ENCODE peak calls at places on chromosomes 5 and 9, in nine cellular contexts. One of them, this sample, is unnamed.

GRCh38 chr5:142106061-142106460 is 2.5 kb upstream of the NDFIP1 start:
- DNase-seq in A549: no peak
- DNase-seq in mesothelial cell of epicardium: no peak
- DNase-seq in activated CD8-positive, alpha-beta T cell treated with anti-CD3 and anti-CD28 coated beads for 36 hours: no peak
- DNase-seq in left ventricle myocardium inferior: no peak
- DNase-seq in osteoblast: peak; percentile 86
- DNase-seq in cardiac fibroblast: peak; percentile 9
- DNase-seq in fibroblast of lung: no peak
- DNase-seq in esophagus squamous epithelium: no peak
- DNase-seq in this sample: peak; percentile 83

GRCh38 chr9:131289301-131290038 is at the start of gene PLPP7:
- DNase-seq in esophagus squamous epithelium: no peak
- DNase-seq in fibroblast of lung: peak; percentile 73
- DNase-seq in left ventricle myocardium inferior: peak; percentile 88
- DNase-seq in osteoblast: peak; percentile 99
- DNase-seq in mesothelial cell of epicardium: no peak
- DNase-seq in activated CD8-positive, alpha-beta T cell treated with anti-CD3 and anti-CD28 coated beads for 36 hours: no peak
- DNase-seq in A549: no peak
- DNase-seq in cardiac fibroblast: peak; percentile 70
- DNase-seq in this sample: peak; percentile 90

GRCh38 chr5:171589461-171589860 is 170.0 kb downstream of the FGF18 start:
- DNase-seq in A549: no peak
- DNase-seq in esophagus squamous epithelium: no peak
- DNase-seq in fibroblast of lung: no peak
- DNase-seq in left ventricle myocardium inferior: no peak
- DNase-seq in activated CD8-positive, alpha-beta T cell treated with anti-CD3 and anti-CD28 coated beads for 36 hours: no peak
- DNase-seq in osteoblast: no peak
- DNase-seq in mesothelial cell of epicardium: no peak
- DNase-seq in cardiac fibroblast: no peak
- DNase-seq in this sample: no peak

GRCh38 chr5:16385516-16386090 is 80.0 kb downstream of the ZNF622 start:
- DNase-seq in mesothelial cell of epicardium: no peak
- DNase-seq in A549: no peak
- DNase-seq in left ventricle myocardium inferior: no peak
- DNase-seq in esophagus squamous epithelium: no peak
- DNase-seq in osteoblast: no peak
- DNase-seq in cardiac fibroblast: no peak
- DNase-seq in fibroblast of lung: no peak
- DNase-seq in activated CD8-positive, alpha-beta T cell treated with anti-CD3 and anti-CD28 coated beads for 36 hours: no peak
- DNase-seq in this sample: no peak

GRCh38 chr5:136814621-136815378 is 449.5 kb upstream of the TRPC7 start:
- DNase-seq in left ventricle myocardium inferior: no peak
- DNase-seq in activated CD8-positive, alpha-beta T cell treated with anti-CD3 and anti-CD28 coated beads for 36 hours: no peak
- DNase-seq in fibroblast of lung: peak; percentile 86
- DNase-seq in mesothelial cell of epicardium: no peak
- DNase-seq in cardiac fibroblast: peak; percentile 31
- DNase-seq in osteoblast: peak; percentile 65
- DNase-seq in A549: no peak
- DNase-seq in esophagus squamous epithelium: no peak
- DNase-seq in this sample: peak; percentile 91

GRCh38 chr5:6634788-6635430 is 1.7 kb downstream of the SRD5A1 start:
- DNase-seq in esophagus squamous epithelium: no peak
- DNase-seq in cardiac fibroblast: no peak
- DNase-seq in mesothelial cell of epicardium: no peak
- DNase-seq in fibroblast of lung: no peak
- DNase-seq in activated CD8-positive, alpha-beta T cell treated with anti-CD3 and anti-CD28 coated beads for 36 hours: no peak
- DNase-seq in left ventricle myocardium inferior: no peak
- DNase-seq in osteoblast: no peak
- DNase-seq in A549: no peak
- DNase-seq in this sample: no peak

GRCh38 chr9:15735083-15735974 is 182.5 kb downstream of the CCDC171 start:
- DNase-seq in activated CD8-positive, alpha-beta T cell treated with anti-CD3 and anti-CD28 coated beads for 36 hours: no peak
- DNase-seq in osteoblast: peak; percentile 82
- DNase-seq in esophagus squamous epithelium: no peak
- DNase-seq in A549: peak; percentile 16
- DNase-seq in left ventricle myocardium inferior: no peak
- DNase-seq in mesothelial cell of epicardium: no peak
- DNase-seq in cardiac fibroblast: peak; percentile 91
- DNase-seq in fibroblast of lung: peak; percentile 91
- DNase-seq in this sample: peak; percentile 95

GRCh38 chr9:99305820-99306811 is 84.0 kb downstream of the SEC61B start:
- DNase-seq in osteoblast: no peak
- DNase-seq in esophagus squamous epithelium: no peak
- DNase-seq in mesothelial cell of epicardium: no peak
- DNase-seq in cardiac fibroblast: no peak
- DNase-seq in activated CD8-positive, alpha-beta T cell treated with anti-CD3 and anti-CD28 coated beads for 36 hours: no peak
- DNase-seq in left ventricle myocardium inferior: no peak
- DNase-seq in A549: no peak
- DNase-seq in fibroblast of lung: no peak
- DNase-seq in this sample: no peak

DNA sequence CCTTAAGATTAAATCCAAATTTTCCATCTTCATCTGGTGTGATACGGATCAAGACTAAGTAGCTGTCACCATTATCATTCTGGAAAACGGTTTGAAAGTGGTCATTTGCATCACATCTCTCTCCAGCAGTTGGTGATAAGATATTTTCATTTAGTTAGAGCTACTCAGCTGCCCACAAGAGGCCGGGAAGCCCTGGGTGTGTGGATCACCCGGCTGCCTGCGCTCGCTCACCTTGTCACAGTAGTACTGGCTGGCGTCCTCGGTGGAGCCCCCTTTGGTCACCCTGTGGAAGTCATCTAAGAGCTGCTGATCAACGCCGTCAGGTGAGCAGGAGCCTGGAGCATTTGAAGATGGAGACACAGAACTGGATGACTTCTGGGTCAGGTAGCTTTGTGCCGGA is 88.1 kb downstream of the PTPN3 start:
- DNase-seq in cardiac fibroblast: no peak
- DNase-seq in fibroblast of lung: no peak
- DNase-seq in osteoblast: no peak
- DNase-seq in esophagus squamous epithelium: no peak
- DNase-seq in A549: no peak
- DNase-seq in left ventricle myocardium inferior: no peak
- DNase-seq in activated CD8-positive, alpha-beta T cell treated with anti-CD3 and anti-CD28 coated beads for 36 hours: peak; percentile 42
- DNase-seq in mesothelial cell of epicardium: no peak
- DNase-seq in this sample: no peak
- TF ChIP-seq CTCF in cardiac fibroblast: peak; percentile 16
- TF ChIP-seq CTCF in fibroblast of lung: no peak
- TF ChIP-seq CTCF in osteoblast: no peak
- TF ChIP-seq CTCF in esophagus squamous epithelium: no peak
- TF ChIP-seq CTCF in A549: no peak
- TF ChIP-seq CTCF in left ventricle myocardium inferior: no peak
- TF ChIP-seq CTCF in activated CD8-positive, alpha-beta T cell treated with anti-CD3 and anti-CD28 coated beads for 36 hours: peak; percentile 27
- TF ChIP-seq CTCF in mesothelial cell of epicardium: no peak
- TF ChIP-seq CTCF in this sample: no peak

DNA sequence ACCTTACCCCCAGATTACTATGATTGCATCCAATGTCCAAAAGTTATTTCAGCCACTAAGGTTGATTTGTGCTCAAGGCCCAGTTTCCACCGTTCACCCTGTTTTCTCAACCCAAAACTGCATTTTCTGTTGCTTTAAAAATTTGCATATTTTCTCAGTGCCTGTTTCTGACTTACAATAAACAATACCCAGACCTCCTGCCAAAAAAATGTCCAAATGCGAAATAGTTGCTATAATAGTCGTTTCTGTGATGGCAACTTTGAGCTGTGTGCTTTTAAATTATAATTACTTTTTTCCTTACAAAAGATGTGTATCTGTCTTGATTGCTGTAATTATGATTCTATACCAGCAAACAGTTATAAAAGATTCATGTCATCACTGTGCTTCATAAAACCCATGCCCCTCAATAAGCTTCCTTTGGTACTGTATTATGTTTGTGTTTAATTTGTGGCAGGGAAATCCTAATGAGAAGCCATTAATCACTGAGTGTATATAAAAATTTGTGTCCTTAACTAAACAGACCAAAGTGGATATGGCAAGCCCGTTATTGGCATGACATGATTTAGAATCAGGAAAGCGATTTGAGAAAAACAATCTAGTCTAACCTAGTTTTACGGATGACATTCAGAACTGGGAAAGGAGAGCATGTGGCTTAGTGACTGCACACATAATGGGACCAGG is 5.4 kb upstream of the SLC1A3 start:
- DNase-seq in osteoblast: no peak
- DNase-seq in activated CD8-positive, alpha-beta T cell treated with anti-CD3 and anti-CD28 coated beads for 36 hours: no peak
- DNase-seq in esophagus squamous epithelium: no peak
- DNase-seq in left ventricle myocardium inferior: no peak
- DNase-seq in fibroblast of lung: peak; percentile 33
- DNase-seq in mesothelial cell of epicardium: no peak
- DNase-seq in cardiac fibroblast: peak; percentile 64
- DNase-seq in A549: no peak
- DNase-seq in this sample: no peak
- TF ChIP-seq CTCF in osteoblast: no peak
- TF ChIP-seq CTCF in activated CD8-positive, alpha-beta T cell treated with anti-CD3 and anti-CD28 coated beads for 36 hours: no peak
- TF ChIP-seq CTCF in esophagus squamous epithelium: no peak
- TF ChIP-seq CTCF in left ventricle myocardium inferior: no peak
- TF ChIP-seq CTCF in fibroblast of lung: no peak
- TF ChIP-seq CTCF in mesothelial cell of epicardium: no peak
- TF ChIP-seq CTCF in cardiac fibroblast: no peak
- TF ChIP-seq CTCF in A549: no peak
- TF ChIP-seq CTCF in this sample: no peak

GRCh38 chr5:69024241-69024651 is 69.6 kb upstream of the SLC30A5 start:
- DNase-seq in left ventricle myocardium inferior: no peak
- DNase-seq in osteoblast: no peak
- DNase-seq in esophagus squamous epithelium: no peak
- DNase-seq in cardiac fibroblast: peak; percentile 64
- DNase-seq in mesothelial cell of epicardium: no peak
- DNase-seq in activated CD8-positive, alpha-beta T cell treated with anti-CD3 and anti-CD28 coated beads for 36 hours: peak; percentile 24
- DNase-seq in A549: peak; percentile 39
- DNase-seq in fibroblast of lung: peak; percentile 19
- DNase-seq in this sample: peak; percentile 55
- TF ChIP-seq CTCF in left ventricle myocardium inferior: peak; percentile 63
- TF ChIP-seq CTCF in osteoblast: peak; percentile 63
- TF ChIP-seq CTCF in esophagus squamous epithelium: peak; percentile 42
- TF ChIP-seq CTCF in cardiac fibroblast: peak; percentile 59
- TF ChIP-seq CTCF in mesothelial cell of epicardium: peak; percentile 65
- TF ChIP-seq CTCF in activated CD8-positive, alpha-beta T cell treated with anti-CD3 and anti-CD28 coated beads for 36 hours: peak; percentile 72
- TF ChIP-seq CTCF in A549: peak; percentile 67
- TF ChIP-seq CTCF in fibroblast of lung: peak; percentile 63
- TF ChIP-seq CTCF in this sample: peak; percentile 62

GRCh38 chr5:871596-872298 is 20.9 kb downstream of the BRD9 start:
- DNase-seq in cardiac fibroblast: no peak
- DNase-seq in mesothelial cell of epicardium: no peak
- DNase-seq in A549: no peak
- DNase-seq in esophagus squamous epithelium: no peak
- DNase-seq in left ventricle myocardium inferior: peak; percentile 13
- DNase-seq in activated CD8-positive, alpha-beta T cell treated with anti-CD3 and anti-CD28 coated beads for 36 hours: no peak
- DNase-seq in fibroblast of lung: no peak
- DNase-seq in osteoblast: no peak
- DNase-seq in this sample: no peak
- TF ChIP-seq CTCF in cardiac fibroblast: no peak
- TF ChIP-seq CTCF in mesothelial cell of epicardium: no peak
- TF ChIP-seq CTCF in A549: no peak
- TF ChIP-seq CTCF in esophagus squamous epithelium: no peak
- TF ChIP-seq CTCF in left ventricle myocardium inferior: no peak
- TF ChIP-seq CTCF in activated CD8-positive, alpha-beta T cell treated with anti-CD3 and anti-CD28 coated beads for 36 hours: no peak
- TF ChIP-seq CTCF in fibroblast of lung: no peak
- TF ChIP-seq CTCF in osteoblast: no peak
- TF ChIP-seq CTCF in this sample: no peak

GRCh38 chr9:137590469-137591383 is at the start of gene ZMYND19:
- DNase-seq in activated CD8-positive, alpha-beta T cell treated with anti-CD3 and anti-CD28 coated beads for 36 hours: peak; percentile 85
- DNase-seq in osteoblast: peak; percentile 100
- DNase-seq in fibroblast of lung: peak; percentile 72
- DNase-seq in left ventricle myocardium inferior: peak; percentile 90
- DNase-seq in mesothelial cell of epicardium: peak; percentile 89
- DNase-seq in cardiac fibroblast: peak; percentile 90
- DNase-seq in A549: peak; percentile 94
- DNase-seq in esophagus squamous epithelium: peak; percentile 57
- DNase-seq in this sample: peak; percentile 79
- TF ChIP-seq CTCF in activated CD8-positive, alpha-beta T cell treated with anti-CD3 and anti-CD28 coated beads for 36 hours: peak; percentile 3
- TF ChIP-seq CTCF in osteoblast: no peak
- TF ChIP-seq CTCF in fibroblast of lung: no peak
- TF ChIP-seq CTCF in left ventricle myocardium inferior: peak; percentile 13
- TF ChIP-seq CTCF in mesothelial cell of epicardium: no peak
- TF ChIP-seq CTCF in cardiac fibroblast: no peak
- TF ChIP-seq CTCF in A549: no peak
- TF ChIP-seq CTCF in esophagus squamous epithelium: no peak
- TF ChIP-seq CTCF in this sample: no peak

DNA sequence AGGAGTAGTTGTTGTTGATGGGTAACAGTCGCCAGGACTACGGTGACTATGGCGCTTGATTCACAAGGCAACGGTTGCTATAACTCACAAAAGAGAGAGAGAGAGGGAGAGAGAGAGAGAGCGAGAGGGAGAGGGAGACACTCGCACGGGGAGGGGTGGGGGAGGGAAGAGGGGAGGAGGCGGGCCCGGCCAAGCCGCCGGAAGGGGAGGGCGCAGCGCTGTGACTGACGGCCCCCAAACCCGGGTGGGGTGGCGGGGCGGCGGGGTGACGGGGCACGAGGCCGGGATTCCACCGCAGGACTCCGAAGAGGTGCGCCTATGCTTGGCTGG is at the start of gene RFX3:
- DNase-seq in osteoblast: peak; percentile 96
- DNase-seq in activated CD8-positive, alpha-beta T cell treated with anti-CD3 and anti-CD28 coated beads for 36 hours: peak; percentile 92
- DNase-seq in esophagus squamous epithelium: peak; percentile 66
- DNase-seq in mesothelial cell of epicardium: peak; percentile 78
- DNase-seq in cardiac fibroblast: peak; percentile 98
- DNase-seq in left ventricle myocardium inferior: peak; percentile 91
- DNase-seq in A549: peak; percentile 69
- DNase-seq in fibroblast of lung: peak; percentile 98
- DNase-seq in this sample: peak; percentile 96
- TF ChIP-seq CTCF in osteoblast: no peak
- TF ChIP-seq CTCF in activated CD8-positive, alpha-beta T cell treated with anti-CD3 and anti-CD28 coated beads for 36 hours: no peak
- TF ChIP-seq CTCF in esophagus squamous epithelium: no peak
- TF ChIP-seq CTCF in mesothelial cell of epicardium: no peak
- TF ChIP-seq CTCF in cardiac fibroblast: no peak
- TF ChIP-seq CTCF in left ventricle myocardium inferior: no peak
- TF ChIP-seq CTCF in A549: no peak
- TF ChIP-seq CTCF in fibroblast of lung: no peak
- TF ChIP-seq CTCF in this sample: no peak

GRCh38 chr5:147690595-147690994 is 91.9 kb downstream of the JAKMIP2 start:
- DNase-seq in esophagus squamous epithelium: no peak
- DNase-seq in A549: no peak
- DNase-seq in cardiac fibroblast: no peak
- DNase-seq in mesothelial cell of epicardium: no peak
- DNase-seq in fibroblast of lung: peak; percentile 10
- DNase-seq in left ventricle myocardium inferior: no peak
- DNase-seq in osteoblast: no peak
- DNase-seq in activated CD8-positive, alpha-beta T cell treated with anti-CD3 and anti-CD28 coated beads for 36 hours: no peak
- DNase-seq in this sample: no peak
- TF ChIP-seq CTCF in esophagus squamous epithelium: no peak
- TF ChIP-seq CTCF in A549: no peak
- TF ChIP-seq CTCF in cardiac fibroblast: no peak
- TF ChIP-seq CTCF in mesothelial cell of epicardium: no peak
- TF ChIP-seq CTCF in fibroblast of lung: no peak
- TF ChIP-seq CTCF in left ventricle myocardium inferior: peak; percentile 25
- TF ChIP-seq CTCF in osteoblast: no peak
- TF ChIP-seq CTCF in activated CD8-positive, alpha-beta T cell treated with anti-CD3 and anti-CD28 coated beads for 36 hours: no peak
- TF ChIP-seq CTCF in this sample: no peak